ENCODE peak calls at places on chromosomes 2 and 18, in four cellular contexts. M is SK-N-SH, K is H1, J is GM12878. W is an unnamed sample.

GRCh38 chr2:176409671-176410070 is 140.4 kb downstream of the MTX2 start:
- DNase-seq in M (no peak), K (no peak), J (no peak), W (no peak)

GRCh38 chr2:168699834-168700417 is 102.5 kb upstream of the NOSTRIN start:
- DNase-seq in M (peak), K (no peak), J (no peak), W (peak)

GRCh38 chr18:28177828-28178635 is 1.1 kb upstream of the CDH2 start:
- DNase-seq in M (peak), K (peak), J (no peak), W (peak)

GRCh38 chr2:145910416-145910815 is 1390.5 kb upstream of the ZEB2 start:
- DNase-seq in M (no peak), K (no peak), J (peak), W (no peak)

GRCh38 chr2:232988444-232988843 is 24.6 kb downstream of the NGEF start:
- DNase-seq in M (no peak), K (no peak), J (no peak), W (peak)

GRCh38 chr18:63980896-63981454 is 11.1 kb downstream of the SERPINB8 start:
- DNase-seq in M (no peak), K (no peak), J (no peak), W (no peak)

GRCh38 chr2:29165362-29166236 is 50.4 kb downstream of the CLIP4 start:
- DNase-seq in M (no peak), K (no peak), J (no peak), W (peak)

GRCh38 chr2:109376796-109377495 is 236.8 kb downstream of the SEPTIN10 start:
- DNase-seq in M (no peak), K (peak), J (no peak), W (no peak)

GRCh38 chr18:24198461-24198860 is 59.6 kb downstream of the CABYR start:
- DNase-seq in M (no peak), K (no peak), J (no peak), W (no peak)

GRCh38 chr2:134413430-134413829 is 159.6 kb downstream of the MGAT5 start:
- DNase-seq in M (no peak), K (no peak), J (no peak), W (no peak)

GRCh38 chr2:213166109-213166508 is 14.7 kb upstream of the IKZF2 start:
- DNase-seq in M (no peak), K (no peak), J (no peak), W (no peak)

GRCh38 chr2:121197369-121198091 is 87.5 kb downstream of the TFCP2L1 start:
- DNase-seq in M (no peak), K (no peak), J (no peak), W (no peak)

GRCh38 chr2:7411691-7412090 is 494.5 kb downstream of the RNF144A start:
- DNase-seq in M (no peak), K (no peak), J (no peak), W (no peak)

GRCh38 chr2:134715932-134716643 is 2.7 kb downstream of the TMEM163 start:
- DNase-seq in M (no peak), K (no peak), J (no peak), W (no peak)

GRCh38 chr18:30302181-30302580 is 740.4 kb downstream of the DSC3 start:
- DNase-seq in M (no peak), K (no peak), J (no peak), W (no peak)

GRCh38 chr18:34921271-34921670 is 119.9 kb upstream of the MAPRE2 start:
- DNase-seq in M (no peak), K (no peak), J (no peak), W (no peak)

GRCh38 chr18:73848656-73849055 is 299.0 kb downstream of the FBXO15 start:
- DNase-seq in M (no peak), K (no peak), J (no peak), W (no peak)

GRCh38 chr2:20496069-20496468 is 49.2 kb downstream of the RHOB start:
- DNase-seq in M (no peak), K (no peak), J (no peak), W (peak)

GRCh38 chr2:54454922-54455583 is 1.1 kb upstream of the SPTBN1 start:
- DNase-seq in M (peak), K (peak), J (no peak), W (peak)

GRCh38 chr2:144925886-144926285 is 406.0 kb upstream of the ZEB2 start:
- DNase-seq in M (no peak), K (no peak), J (no peak), W (no peak)

GRCh38 chr2:99522155-99522554 is 32.3 kb upstream of the REV1 start:
- DNase-seq in M (no peak), K (no peak), J (no peak), W (no peak)

GRCh38 chr2:54577035-54577434 is 120.9 kb downstream of the SPTBN1 start:
- DNase-seq in M (no peak), K (no peak), J (no peak), W (peak)

GRCh38 chr2:167480232-167480985 is 592.1 kb downstream of the XIRP2 start:
- DNase-seq in M (no peak), K (peak), J (no peak), W (no peak)

GRCh38 chr2:160803881-160804280 is 310.3 kb upstream of the RBMS1 start:
- DNase-seq in M (no peak), K (no peak), J (no peak), W (no peak)

GRCh38 chr2:20128506-20129319 is 77.3 kb upstream of the LAPTM4A start:
- DNase-seq in M (no peak), K (no peak), J (no peak), W (no peak)

GRCh38 chr18:3329471-3329870 is 67.5 kb downstream of the MYL12B start:
- DNase-seq in M (no peak), K (no peak), J (no peak), W (no peak)

GRCh38 chr2:29336334-29336733 is 221.1 kb downstream of the CLIP4 start:
- DNase-seq in M (no peak), K (no peak), J (no peak), W (no peak)

GRCh38 chr2:222952204-222952603 is 91.4 kb downstream of the ACSL3 start:
- DNase-seq in M (no peak), K (no peak), J (no peak), W (no peak)

GRCh38 chr2:235836416-235837042 is 331.7 kb downstream of the GBX2 start:
- DNase-seq in M (no peak), K (no peak), J (no peak), W (no peak)

GRCh38 chr2:170929686-170930050 is 615 bp downstream of the GORASP2 start:
- DNase-seq in M (no peak), K (peak), J (no peak), W (peak)

GRCh38 chr2:10139536-10139935 is 17.0 kb downstream of the RRM2 start:
- DNase-seq in M (no peak), K (no peak), J (no peak), W (no peak)
- TF ChIP-seq TCF12 in M (no peak), K (no peak), J (no peak), W (no peak)

GRCh38 chr2:137117385-137117784 is 352.0 kb downstream of the THSD7B start:
- DNase-seq in M (no peak), K (no peak), J (no peak), W (peak)
- TF ChIP-seq TCF12 in M (no peak), K (no peak), J (no peak), W (no peak)

DNA sequence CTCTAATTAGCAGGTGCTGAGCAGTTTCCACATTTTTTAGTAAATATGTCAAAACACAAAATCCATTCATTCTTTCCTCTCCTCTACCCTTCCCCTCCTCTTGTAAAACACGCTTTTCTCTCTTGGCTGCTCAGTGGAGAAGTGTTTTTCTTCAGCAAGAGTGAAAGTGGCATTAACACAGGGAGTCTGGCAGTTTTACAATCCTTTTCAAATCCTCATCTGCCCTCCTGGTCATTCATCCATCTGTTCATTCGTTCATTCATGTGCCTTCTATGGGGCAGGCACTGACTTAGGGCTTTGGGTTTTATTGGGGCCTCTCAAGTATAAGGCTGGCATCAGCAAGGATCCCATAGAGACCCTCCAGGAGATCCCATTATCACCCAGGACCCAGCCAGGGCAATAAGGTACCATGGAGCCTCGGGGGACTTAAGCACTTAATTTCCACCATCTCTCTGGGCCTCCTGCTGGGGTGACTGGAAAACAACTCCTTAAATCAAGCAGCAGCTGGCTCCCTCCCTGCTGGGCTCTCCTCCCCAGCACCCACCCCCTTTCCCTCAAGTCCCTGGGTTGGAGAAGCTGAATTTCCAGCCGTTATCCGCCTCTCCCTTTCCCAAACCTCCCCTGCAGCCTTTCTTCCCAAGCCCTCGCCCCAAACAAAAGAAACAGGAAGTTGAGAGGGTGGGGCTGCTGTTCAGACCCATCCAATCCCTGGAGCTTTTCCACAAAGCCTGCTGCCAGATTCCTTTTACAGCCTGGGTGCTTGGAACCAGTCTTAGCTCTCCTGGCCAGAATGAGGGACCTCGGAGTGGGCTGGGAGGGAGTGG is 32.6 kb downstream of the MARCHF4 start:
- DNase-seq in M (peak), K (peak), J (no peak), W (no peak)
- TF ChIP-seq TCF12 in M (no peak), K (no peak), J (no peak), W (no peak)

GRCh38 chr2:205482399-205483065 is 199.8 kb upstream of the NRP2 start:
- DNase-seq in M (no peak), K (peak), J (no peak), W (no peak)
- TF ChIP-seq TCF12 in M (no peak), K (peak), J (no peak), W (no peak)

GRCh38 chr18:12766986-12767433 is 64.2 kb downstream of the PSMG2 start:
- DNase-seq in M (no peak), K (peak), J (no peak), W (peak)
- TF ChIP-seq TCF12 in M (no peak), K (no peak), J (no peak), W (no peak)

GRCh38 chr2:58137856-58138255 is 91.2 kb downstream of the VRK2 start:
- DNase-seq in M (peak), K (no peak), J (no peak), W (no peak)
- TF ChIP-seq TCF12 in M (no peak), K (no peak), J (no peak), W (no peak)